ENCODE peak calls at places on chromosomes 6 and 20, in nine cellular contexts. B, T, C, Y, U, I, G, S and V are unnamed samples.

GRCh38 chr6:7726416-7727149 is 684 bp downstream of the BMP6 start:
- DNase-seq in B (no peak), T (no peak), C (no peak), Y (no peak), U (no peak), I (peak), G (peak), S (no peak), V (no peak)

GRCh38 chr6:120965814-120966213 is 368.5 kb downstream of the TBC1D32 start:
- DNase-seq in B (no peak), T (no peak), C (no peak), Y (no peak), U (no peak), I (no peak), G (no peak), S (no peak), V (no peak)

GRCh38 chr20:1664911-1665310 is 7.3 kb upstream of the SIRPG start:
- DNase-seq in B (no peak), T (no peak), C (no peak), Y (no peak), U (peak), I (no peak), G (no peak), S (no peak), V (no peak)

GRCh38 chr6:39313526-39314272 is 520 bp downstream of the KCNK17 start:
- DNase-seq in B (no peak), T (peak), C (no peak), Y (no peak), U (no peak), I (no peak), G (no peak), S (no peak), V (no peak)

GRCh38 chr6:5279891-5280338 is 18.6 kb downstream of the FARS2 start:
- DNase-seq in B (no peak), T (no peak), C (no peak), Y (no peak), U (no peak), I (no peak), G (no peak), S (no peak), V (no peak)

GRCh38 chr6:80454197-80454596 is 347.7 kb downstream of the BCKDHB start:
- DNase-seq in B (no peak), T (no peak), C (no peak), Y (peak), U (no peak), I (no peak), G (no peak), S (peak), V (peak)

GRCh38 chr6:134117409-134117808 is 65.0 kb upstream of the SLC2A12 start:
- DNase-seq in B (no peak), T (no peak), C (no peak), Y (no peak), U (no peak), I (no peak), G (no peak), S (no peak), V (peak)

GRCh38 chr6:85568411-85568810 is 25.2 kb downstream of the SNX14 start:
- DNase-seq in B (no peak), T (no peak), C (no peak), Y (no peak), U (no peak), I (no peak), G (no peak), S (no peak), V (no peak)

GRCh38 chr6:53192590-53193232 is 44.1 kb upstream of the GCM1 start:
- DNase-seq in B (no peak), T (no peak), C (no peak), Y (no peak), U (no peak), I (no peak), G (peak), S (no peak), V (peak)

GRCh38 chr6:26043389-26044139 is 43.7 kb upstream of the HFE start:
- DNase-seq in B (no peak), T (peak), C (peak), Y (peak), U (peak), I (peak), G (peak), S (peak), V (peak)

GRCh38 chr20:7010584-7010983 is 243.1 kb downstream of the BMP2 start:
- DNase-seq in B (no peak), T (no peak), C (no peak), Y (no peak), U (no peak), I (no peak), G (no peak), S (no peak), V (no peak)

GRCh38 chr6:36590237-36590636 is 3.9 kb upstream of the SRSF3 start:
- DNase-seq in B (no peak), T (no peak), C (no peak), Y (peak), U (no peak), I (no peak), G (no peak), S (no peak), V (peak)

GRCh38 chr6:104559435-104560202 is 300.1 kb downstream of the HACE1 start:
- DNase-seq in B (no peak), T (no peak), C (no peak), Y (no peak), U (no peak), I (no peak), G (no peak), S (no peak), V (no peak)

GRCh38 chr20:59123011-59123676 is 40.5 kb upstream of the ZNF831 start:
- DNase-seq in B (no peak), T (no peak), C (no peak), Y (no peak), U (peak), I (no peak), G (no peak), S (no peak), V (no peak)

GRCh38 chr20:63696311-63696627 is 183 bp upstream of the TNFRSF6B start:
- DNase-seq in B (no peak), T (peak), C (peak), Y (no peak), U (peak), I (peak), G (no peak), S (no peak), V (no peak)

GRCh38 chr6:142301421-142302391 is at the start of gene ADGRG6:
- DNase-seq in B (peak), T (peak), C (peak), Y (peak), U (peak), I (peak), G (no peak), S (peak), V (peak)

GRCh38 chr20:58117944-58118343 is 110.5 kb downstream of the ANKRD60 start:
- DNase-seq in B (no peak), T (no peak), C (no peak), Y (no peak), U (no peak), I (no peak), G (no peak), S (no peak), V (peak)

GRCh38 chr20:5844063-5844681 is 94.0 kb downstream of the SHLD1 start:
- DNase-seq in B (peak), T (no peak), C (no peak), Y (peak), U (no peak), I (no peak), G (no peak), S (no peak), V (no peak)

GRCh38 chr6:136129365-136129764 is 120.7 kb downstream of the MTFR2 start:
- DNase-seq in B (no peak), T (no peak), C (no peak), Y (peak), U (no peak), I (no peak), G (no peak), S (no peak), V (no peak)

GRCh38 chr6:71045296-71045695 is 88.4 kb upstream of the B3GAT2 start:
- DNase-seq in B (no peak), T (no peak), C (no peak), Y (no peak), U (no peak), I (no peak), G (no peak), S (no peak), V (no peak)

GRCh38 chr6:10578718-10579117 is 57.6 kb downstream of the GCNT2 start:
- DNase-seq in B (no peak), T (no peak), C (no peak), Y (no peak), U (no peak), I (no peak), G (no peak), S (no peak), V (no peak)

GRCh38 chr6:37236921-37237320 is 20.7 kb upstream of the TBC1D22B start:
- DNase-seq in B (no peak), T (no peak), C (no peak), Y (peak), U (no peak), I (no peak), G (no peak), S (no peak), V (peak)

GRCh38 chr6:44273617-44274016 is 3.4 kb downstream of the TMEM151B start:
- DNase-seq in B (no peak), T (no peak), C (no peak), Y (no peak), U (no peak), I (no peak), G (no peak), S (no peak), V (no peak)

GRCh38 chr6:146315321-146316254 is 228.0 kb upstream of the RAB32 start:
- DNase-seq in B (no peak), T (no peak), C (no peak), Y (no peak), U (no peak), I (no peak), G (no peak), S (no peak), V (no peak)

GRCh38 chr20:63682384-63683139 is 13.9 kb upstream of the TNFRSF6B start:
- DNase-seq in B (no peak), T (peak), C (peak), Y (peak), U (no peak), I (peak), G (no peak), S (no peak), V (peak)

GRCh38 chr6:11987390-11987789 is 24.7 kb upstream of the HIVEP1 start:
- DNase-seq in B (no peak), T (no peak), C (no peak), Y (no peak), U (no peak), I (no peak), G (no peak), S (no peak), V (no peak)

GRCh38 chr6:431504-431903 is 40.0 kb downstream of the IRF4 start:
- DNase-seq in B (no peak), T (no peak), C (no peak), Y (no peak), U (no peak), I (no peak), G (no peak), S (no peak), V (no peak)